ENCODE peak calls at places on chromosome 13, in five cellular contexts. N is A549, P is K562, F is H1, U is HepG2. V is an unnamed sample.

GRCh38 chr13:99969934-99970760 is 1.4 kb downstream of the ZIC5 start:
- DNase-seq in P (peak; percentile 82), F (peak; percentile 76), U (peak; percentile 57), N (no peak), V (no peak)

GRCh38 chr13:76879211-76879875 is 6.9 kb downstream of the KCTD12 start:
- DNase-seq in U (no peak), N (no peak), P (no peak), F (no peak), V (peak; percentile 96)

GRCh38 chr13:25980255-25980654 is 71.6 kb downstream of the SHISA2 start:
- DNase-seq in F (no peak), U (peak; percentile 11), P (no peak), N (no peak), V (peak; percentile 54)

GRCh38 chr13:112718318-112718717 is 28.5 kb downstream of the ATP11A start:
- DNase-seq in P (no peak), F (no peak), U (no peak), N (no peak), V (no peak)

GRCh38 chr13:94556016-94556415 is 39.9 kb downstream of the TGDS start:
- DNase-seq in N (no peak), F (no peak), U (no peak), P (no peak), V (no peak)

GRCh38 chr13:31913459-31913858 is 118.1 kb upstream of the FRY start:
- DNase-seq in P (no peak), U (no peak), N (no peak), F (no peak), V (no peak)

GRCh38 chr13:112725346-112726017 is 35.6 kb downstream of the ATP11A start:
- DNase-seq in N (no peak), F (no peak), U (no peak), P (no peak), V (no peak)

GRCh38 chr13:74871671-74872070 is 610.3 kb downstream of the TBC1D4 start:
- DNase-seq in F (no peak), P (no peak), U (no peak), N (no peak), V (peak; percentile 54)

GRCh38 chr13:112061367-112062046 is 5.4 kb upstream of the SOX1 start:
- DNase-seq in N (no peak), U (no peak), P (no peak), F (peak; percentile 72), V (no peak)

GRCh38 chr13:30020726-30021312 is 170.4 kb upstream of the UBL3 start:
- DNase-seq in U (no peak), N (no peak), F (no peak), P (no peak), V (no peak)

GRCh38 chr13:101514695-101515275 is 62.3 kb downstream of the ITGBL1 start:
- DNase-seq in U (peak; percentile 48), F (no peak), P (peak; percentile 5), N (peak; percentile 2), V (peak; percentile 80)

GRCh38 chr13:95123726-95124125 is 177.5 kb downstream of the ABCC4 start:
- DNase-seq in N (no peak), U (peak; percentile 97), P (no peak), F (no peak), V (no peak)

GRCh38 chr13:110690516-110690915 is 15.4 kb downstream of the CARS2 start:
- DNase-seq in N (no peak), F (no peak), P (no peak), U (no peak), V (no peak)

GRCh38 chr13:34129422-34129821 is 311.5 kb downstream of the RFC3 start:
- DNase-seq in U (no peak), N (no peak), F (no peak), P (no peak), V (no peak)

GRCh38 chr13:25095862-25096453 is at the start of gene PABPC3:
- DNase-seq in P (no peak), F (no peak), U (no peak), N (no peak), V (no peak)

GRCh38 chr13:87614276-87614675 is 56.9 kb upstream of the SLITRK5 start:
- DNase-seq in P (no peak), N (no peak), U (no peak), F (no peak), V (no peak)

GRCh38 chr13:32548837-32549236 is 10.2 kb upstream of the N4BP2L2 start:
- DNase-seq in P (no peak), F (no peak), N (no peak), U (no peak), V (peak; percentile 14)

GRCh38 chr13:102055116-102055515 is 346.7 kb downstream of the FGF14 start:
- DNase-seq in N (no peak), F (no peak), P (no peak), U (no peak), V (no peak)

GRCh38 chr13:76792680-76793334 is 93.4 kb downstream of the KCTD12 start:
- DNase-seq in N (no peak), F (no peak), P (no peak), U (no peak), V (peak; percentile 49)

GRCh38 chr13:79662882-79663281 is 181.9 kb downstream of the NDFIP2 start:
- DNase-seq in F (no peak), N (no peak), P (no peak), U (no peak), V (peak; percentile 42)

GRCh38 chr13:87656311-87656710 is 14.9 kb upstream of the SLITRK5 start:
- DNase-seq in P (no peak), N (no peak), F (no peak), U (no peak), V (no peak)

GRCh38 chr13:100434010-100434763 is 154.4 kb downstream of the GGACT start:
- DNase-seq in U (peak; percentile 20), N (no peak), F (no peak), P (no peak), V (peak; percentile 46)

GRCh38 chr13:113869263-113869662 is 5.4 kb upstream of the GAS6 start:
- DNase-seq in U (no peak), P (no peak), F (no peak), N (no peak), V (no peak)

GRCh38 chr13:51731759-51732158 is 72.2 kb downstream of the DHRS12 start:
- DNase-seq in N (peak; percentile 4), F (no peak), U (no peak), P (no peak), V (no peak)
- TF ChIP-seq CTCF in N (peak; percentile 38), F (no peak), U (peak; percentile 38), P (no peak), V (no peak)

GRCh38 chr13:48448963-48449614 is 36.2 kb upstream of the LPAR6 start:
- DNase-seq in P (no peak), N (no peak), F (no peak), U (no peak), V (no peak)
- H3K4me2 ChIP-seq in P (no peak overlapping the region), N (peak overlapping the region; percentile 6), F (no peak overlapping the region), U (no peak overlapping the region), V (peak overlapping the region; percentile 89)

GRCh38 chr13:108478179-108478578 is 151.2 kb upstream of the MYO16 start:
- DNase-seq in P (no peak), N (no peak), F (no peak), U (no peak), V (no peak)

GRCh38 chr13:108486096-108486495 is 143.3 kb upstream of the MYO16 start:
- DNase-seq in U (no peak), F (no peak), N (no peak), P (no peak), V (no peak)

DNA sequence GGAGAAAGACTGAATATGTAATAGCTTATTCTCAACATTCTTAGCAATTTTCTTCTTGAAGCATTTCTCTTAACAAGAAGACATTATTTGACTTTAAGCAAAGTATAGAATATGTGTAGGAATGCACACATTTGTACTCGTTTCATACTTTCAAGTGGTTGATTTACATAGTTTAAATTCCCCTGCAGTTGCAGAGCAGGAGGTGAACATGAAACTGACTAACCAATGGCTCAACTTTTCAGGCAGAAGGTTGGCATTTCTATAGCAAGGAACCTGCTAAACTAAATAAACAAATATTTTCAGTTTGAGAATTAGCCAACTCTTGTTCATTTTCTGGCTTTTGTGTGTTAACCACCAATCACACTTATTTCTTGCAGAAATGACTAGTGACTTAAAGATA is 145.4 kb upstream of the MYO16 start:
- DNase-seq in F (no peak), P (no peak), N (no peak), U (no peak), V (no peak)
- TF ChIP-seq JUN in F (no peak), P (no peak), N (no peak), U (no peak), V (no peak)

DNA sequence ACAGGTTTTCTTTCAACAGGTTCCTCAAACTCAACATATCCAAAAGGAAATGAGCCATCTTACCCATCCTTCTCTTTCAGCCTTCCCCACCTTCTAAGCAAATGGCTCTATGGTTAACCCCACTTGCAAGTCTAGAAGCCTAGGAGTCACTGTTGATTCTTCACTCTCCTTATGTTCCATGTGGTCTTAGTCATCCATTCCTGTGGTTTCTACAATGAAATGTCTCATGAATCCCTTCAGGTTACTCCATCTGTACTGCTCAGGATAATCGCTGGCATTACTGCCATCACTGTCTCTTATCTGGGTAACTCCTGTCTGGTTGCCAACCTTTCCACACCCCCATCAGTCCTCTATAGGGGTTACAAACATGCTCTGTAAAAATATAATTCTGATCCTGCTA is 381.3 kb downstream of the ENOX1 start:
- DNase-seq in N (no peak), F (no peak), U (no peak), P (no peak), V (no peak)
- TF ChIP-seq CTCF in N (no peak), F (no peak), U (no peak), P (no peak), V (no peak)

GRCh38 chr13:91369432-91369831 is 21.9 kb downstream of the MIR17HG start:
- DNase-seq in P (no peak), N (no peak), U (no peak), F (no peak), V (peak; percentile 67)
- H3K4me2 ChIP-seq in P (no peak overlapping the region), N (no peak overlapping the region), U (no peak overlapping the region), F (no peak overlapping the region), V (no peak overlapping the region)

DNA sequence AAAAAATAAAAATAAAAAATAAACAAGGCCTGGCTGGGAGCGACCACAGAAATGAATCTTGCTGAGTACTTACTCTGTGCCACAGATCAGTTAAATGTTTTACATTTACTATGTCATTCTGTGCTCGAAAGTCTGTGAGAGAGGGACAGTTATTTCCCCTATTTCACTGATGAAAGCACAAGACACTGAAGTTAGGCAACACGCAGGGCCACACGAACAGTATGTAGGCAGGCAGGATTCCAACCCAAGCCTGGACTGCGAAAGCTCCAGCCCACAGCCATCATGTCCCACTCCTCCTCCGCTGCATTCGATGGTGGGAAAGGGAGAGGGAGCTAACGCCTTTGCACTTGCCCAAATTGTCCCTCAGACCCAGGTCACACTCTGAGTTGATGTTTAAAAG is 34.2 kb downstream of the RUBCNL start:
- DNase-seq in U (no peak), N (no peak), F (no peak), P (no peak), V (no peak)
- TF ChIP-seq JUN in U (no peak), N (no peak), F (no peak), P (no peak), V (no peak)

GRCh38 chr13:58907347-58907746 is 1256.4 kb downstream of the DIAPH3 start:
- DNase-seq in P (no peak), N (no peak), F (no peak), U (no peak), V (no peak)
- TF ChIP-seq CTCF in P (no peak), N (no peak), F (no peak), U (no peak), V (no peak)

DNA sequence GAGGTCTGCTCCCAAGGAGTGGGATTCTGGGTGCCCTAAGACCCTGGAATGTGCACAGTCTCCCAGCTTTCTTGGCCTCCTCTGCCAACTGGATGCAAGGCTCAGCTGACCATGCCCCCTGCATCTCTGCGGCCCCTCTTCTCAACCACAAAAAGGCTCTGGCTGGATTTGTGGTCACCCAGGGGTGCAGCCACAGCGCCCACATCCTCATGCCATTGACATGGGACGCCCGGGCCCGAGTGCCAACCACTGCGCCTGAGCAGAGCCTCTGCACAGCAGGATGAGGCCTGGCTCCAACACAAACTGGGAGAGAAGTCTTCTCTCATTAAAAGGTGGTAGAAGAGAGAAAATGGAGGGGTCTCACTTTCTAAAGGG is 103.5 kb downstream of the FOXO1 start:
- DNase-seq in F (no peak), U (no peak), P (no peak), N (no peak), V (no peak)
- H3K4me2 ChIP-seq in F (no peak overlapping the region), U (peak overlapping the region; percentile 95), P (no peak overlapping the region), N (no peak overlapping the region), V (no peak overlapping the region)